ENCODE peak calls at places on chromosomes 12 and 14, in six cellular contexts. X, D, I, M, L and U are unnamed samples.

GRCh38 chr12:6253278-6253677 is 53.1 kb downstream of the CD9 start:
- DNase-seq in X (no peak), D (no peak), I (no peak), M (no peak), L (no peak), U (no peak)

GRCh38 chr14:23339506-23340268 is 13.0 kb downstream of the SLC22A17 start:
- DNase-seq in X (no peak), D (no peak), I (no peak), M (no peak), L (no peak), U (no peak)

GRCh38 chr14:33675415-33676130 is 275.3 kb downstream of the EGLN3 start:
- DNase-seq in X (no peak), D (no peak), I (no peak), M (no peak), L (no peak), U (no peak)

GRCh38 chr12:20624718-20625117 is 70.4 kb upstream of the SLCO1C1 start:
- DNase-seq in X (no peak), D (no peak), I (no peak), M (no peak), L (peak; percentile 35), U (no peak)

GRCh38 chr12:1773937-1774655 is 46.3 kb upstream of the LRTM2 start:
- DNase-seq in X (no peak), D (no peak), I (no peak), M (no peak), L (no peak), U (no peak)

GRCh38 chr14:59678352-59678751 is 101.7 kb upstream of the CCDC175 start:
- DNase-seq in X (no peak), D (no peak), I (no peak), M (no peak), L (no peak), U (no peak)

GRCh38 chr14:23695220-23695999 is 59.2 kb downstream of the DHRS2 start:
- DNase-seq in X (no peak), D (no peak), I (no peak), M (no peak), L (no peak), U (no peak)

GRCh38 chr12:53961025-53961761 is 6.5 kb downstream of the HOXC12 start:
- DNase-seq in X (no peak), D (no peak), I (no peak), M (no peak), L (no peak), U (no peak)

GRCh38 chr12:47742253-47742825 is 16.3 kb downstream of the RAPGEF3 start:
- DNase-seq in X (peak; percentile 54), D (peak; percentile 85), I (no peak), M (peak; percentile 71), L (peak; percentile 66), U (no peak)

GRCh38 chr12:27844427-27845090 is 64.5 kb upstream of the MANSC4 start:
- DNase-seq in X (no peak), D (no peak), I (no peak), M (no peak), L (no peak), U (peak; percentile 27)

GRCh38 chr14:85527006-85527405 is 2.9 kb upstream of the FLRT2 start:
- DNase-seq in X (no peak), D (no peak), I (no peak), M (no peak), L (no peak), U (no peak)

GRCh38 chr14:56490379-56490778 is 89.2 kb upstream of the TMEM260 start:
- DNase-seq in X (no peak), D (no peak), I (no peak), M (no peak), L (peak; percentile 21), U (no peak)